ENCODE peak calls at places on chromosomes 6 and 20, in eight cellular contexts. B is endothelial cell, Q is T-cell, A is neural crest cell, J is GM23248, S is frontal cortex, P is activated T-cell treated with anti-CD3 and anti-CD28 coated beads for 1 hour, C is activated gamma-delta T cell. G is an unnamed sample.

GRCh38 chr6:69936674-69937363 is 70.5 kb downstream of the COL19A1 start:
- DNase-seq in B (no peak), J (peak), S (no peak), Q (no peak), P (no peak), C (no peak), A (no peak), G (no peak)

GRCh38 chr6:161166677-161167076 is 107.2 kb downstream of the AGPAT4 start:
- DNase-seq in S (no peak), B (no peak), J (no peak), P (no peak), C (no peak), A (no peak), Q (no peak), G (no peak)

GRCh38 chr6:109360791-109361190 is 21.5 kb downstream of the CD164 start:
- DNase-seq in A (no peak), J (no peak), S (no peak), Q (no peak), C (no peak), P (no peak), B (no peak), G (no peak)

GRCh38 chr6:168029459-168030217 is 32.2 kb downstream of the KIF25 start:
- DNase-seq in A (no peak), P (no peak), B (no peak), C (no peak), J (no peak), S (no peak), Q (no peak), G (no peak)

GRCh38 chr6:107563694-107564093 is 73.8 kb downstream of the SOBP start:
- DNase-seq in A (no peak), S (no peak), C (no peak), P (no peak), J (no peak), Q (no peak), B (no peak), G (no peak)

GRCh38 chr6:53967415-53967814 is 143.8 kb upstream of the MLIP start:
- DNase-seq in A (no peak), B (no peak), J (no peak), P (no peak), C (no peak), Q (no peak), S (no peak), G (no peak)

GRCh38 chr6:116564921-116565872 is 6.1 kb upstream of the RWDD1 start:
- DNase-seq in B (no peak), P (no peak), A (no peak), Q (no peak), S (no peak), J (peak), C (no peak), G (no peak)

GRCh38 chr20:17782768-17783167 is 83.0 kb downstream of the BANF2 start:
- DNase-seq in Q (no peak), J (no peak), C (no peak), A (no peak), S (no peak), B (no peak), P (no peak), G (no peak)

GRCh38 chr6:154258064-154258757 is 98.4 kb downstream of the IPCEF1 start:
- DNase-seq in Q (no peak), C (no peak), P (no peak), J (no peak), A (no peak), S (no peak), B (no peak), G (no peak)

GRCh38 chr6:4220619-4221018 is 85.2 kb upstream of the ECI2 start:
- DNase-seq in S (no peak), P (no peak), A (no peak), Q (no peak), C (no peak), B (no peak), J (peak), G (no peak)

GRCh38 chr20:11686900-11687543 is 230.7 kb upstream of the BTBD3 start:
- DNase-seq in C (no peak), B (peak), Q (no peak), S (no peak), A (no peak), J (peak), P (no peak), G (no peak)

GRCh38 chr6:129890164-129890563 is 29.0 kb upstream of the TMEM244 start:
- DNase-seq in S (no peak), B (no peak), A (no peak), Q (no peak), C (no peak), P (no peak), J (peak), G (no peak)

GRCh38 chr6:155432293-155432692 is 23.3 kb downstream of the NOX3 start:
- DNase-seq in A (no peak), B (no peak), Q (no peak), J (peak), P (no peak), S (no peak), C (no peak), G (no peak)

GRCh38 chr6:100353276-100354015 is 111.3 kb downstream of the SIM1 start:
- DNase-seq in S (no peak), Q (no peak), P (no peak), A (no peak), J (peak), C (no peak), B (no peak), G (no peak)

GRCh38 chr6:48994811-48995210 is 468.2 kb downstream of the MMUT start:
- DNase-seq in Q (no peak), S (no peak), P (no peak), B (no peak), A (no peak), C (no peak), J (no peak), G (no peak)